ENCODE peak calls at places on chromosomes 13 and 19, in eight cellular contexts. D is NCI-H146, K is AML-193, N is amniotic epithelial cell, I is left colon, C is 8988T, R is H9, U is left ventricle myocardium inferior. M is an unnamed sample.
A peak's percentile ranks its signal among the peaks of the same experiment; 100 is the strongest.

GRCh38 chr13:36288794-36289391 is 8.7 kb downstream of the CCDC169 start:
- DNase-seq in D (no peak), U (no peak), R (no peak), C (no peak), N (no peak), K (no peak), I (no peak), M (no peak)

GRCh38 chr19:33238750-33239149 is 13.1 kb upstream of the SLC7A10 start:
- DNase-seq in D (no peak), C (no peak), I (no peak), K (no peak), U (no peak), N (no peak), R (no peak), M (no peak)

GRCh38 chr19:38977445-38978314 is 2.1 kb upstream of the FBXO17 start:
- DNase-seq in R (no peak), I (no peak), C (no peak), D (no peak), N (peak; percentile 83), U (no peak), K (no peak), M (no peak)

GRCh38 chr13:98938801-98939200 is 39.1 kb downstream of the DOCK9 start:
- DNase-seq in U (no peak), D (no peak), R (peak; percentile 77), K (no peak), I (no peak), C (no peak), N (no peak), M (no peak)

GRCh38 chr19:55442372-55443044 is 592 bp downstream of the SHISA7 start:
- DNase-seq in K (no peak), U (no peak), N (no peak), I (no peak), D (peak; percentile 77), C (no peak), R (peak; percentile 67), M (no peak)

GRCh38 chr19:54523403-54523802 is 20.8 kb downstream of the LAIR2 start:
- DNase-seq in D (no peak), R (no peak), K (no peak), C (no peak), I (no peak), N (no peak), U (no peak), M (no peak)

GRCh38 chr13:25295228-25295627 is 6.2 kb upstream of the NUP58 start:
- DNase-seq in C (no peak), D (no peak), K (no peak), R (no peak), N (no peak), U (no peak), I (no peak), M (no peak)

GRCh38 chr19:49880162-49880869 is 2.8 kb downstream of the TBC1D17 start:
- DNase-seq in K (no peak), I (peak; percentile 23), U (no peak), D (no peak), R (no peak), C (no peak), N (no peak), M (no peak)

M was measured in thyroid gland.